ENCODE peak calls at places on chromosomes 3 and 15, in four cellular contexts. V, R, E and B are unnamed samples.

GRCh38 chr3:31522152-31522551 is 10.6 kb upstream of the STT3B start:
- DNase-seq in V (no peak), R (no peak), E (no peak), B (no peak)

GRCh38 chr3:140447136-140447535 is 230.7 kb upstream of the TRIM42 start:
- DNase-seq in V (no peak), R (no peak), E (no peak), B (no peak)

GRCh38 chr3:87135412-87135811 is 91.7 kb upstream of the CHMP2B start:
- DNase-seq in V (no peak), R (no peak), E (no peak), B (no peak)

GRCh38 chr3:38969321-38970235 is 82.2 kb downstream of the SCN11A start:
- DNase-seq in V (no peak), R (no peak), E (no peak), B (no peak)

GRCh38 chr15:44676676-44677075 is 13.2 kb upstream of the SPG11 start:
- DNase-seq in V (no peak), R (no peak), E (no peak), B (no peak)

GRCh38 chr3:141370065-141370533 is 1.8 kb downstream of the ZBTB38 start:
- DNase-seq in V (peak), R (peak), E (peak), B (peak)

GRCh38 chr3:143883151-143883550 is 34.9 kb upstream of the SLC9A9 start:
- DNase-seq in V (no peak), R (no peak), E (no peak), B (no peak)

GRCh38 chr3:10594915-10595314 is 89.5 kb upstream of the ATP2B2 start:
- DNase-seq in V (peak), R (no peak), E (peak), B (peak)

GRCh38 chr3:17979248-17979647 is 236.8 kb upstream of the TBC1D5 start:
- DNase-seq in V (no peak), R (no peak), E (no peak), B (no peak)

GRCh38 chr15:28132524-28133275 is 33.6 kb upstream of the OCA2 start:
- DNase-seq in V (no peak), R (no peak), E (no peak), B (no peak)

GRCh38 chr3:13233487-13234154 is 160.4 kb upstream of the IQSEC1 start:
- DNase-seq in V (no peak), R (peak), E (no peak), B (no peak)

GRCh38 chr3:154886437-154886836 is 193.7 kb upstream of the MME start:
- DNase-seq in V (no peak), R (peak), E (no peak), B (no peak)

GRCh38 chr15:22808240-22808639 is 21.8 kb downstream of the NIPA1 start:
- DNase-seq in V (no peak), R (no peak), E (no peak), B (no peak)

GRCh38 chr3:13575459-13576061 is 26.6 kb downstream of the FBLN2 start:
- DNase-seq in V (no peak), R (peak), E (peak), B (no peak)

GRCh38 chr3:171116802-171117395 is 90.4 kb upstream of the SLC2A2 start:
- DNase-seq in V (no peak), R (no peak), E (no peak), B (no peak)

GRCh38 chr3:61819861-61820260 is 258.5 kb downstream of the PTPRG start:
- DNase-seq in V (no peak), R (no peak), E (no peak), B (no peak)

GRCh38 chr3:29475305-29475825 is 194.5 kb downstream of the RBMS3 start:
- DNase-seq in V (no peak), R (no peak), E (no peak), B (no peak)

GRCh38 chr3:59685432-59685831 is 635.6 kb upstream of the CFAP20DC start:
- DNase-seq in V (no peak), R (no peak), E (no peak), B (no peak)

GRCh38 chr3:134445631-134446030 is 40.2 kb downstream of the ANAPC13 start:
- DNase-seq in V (no peak), R (no peak), E (no peak), B (no peak)

GRCh38 chr15:89912145-89912673 is 543 bp downstream of the ARPIN start:
- DNase-seq in V (no peak), R (peak), E (no peak), B (peak)

GRCh38 chr15:57586661-57587404 is 4.9 kb upstream of the MYZAP start:
- DNase-seq in V (no peak), R (no peak), E (no peak), B (no peak)

GRCh38 chr3:85433334-85433733 is 474.5 kb downstream of the CADM2 start:
- DNase-seq in V (no peak), R (no peak), E (no peak), B (no peak)

GRCh38 chr3:51799879-51800757 is 21.1 kb upstream of the IQCF6 start:
- DNase-seq in V (peak), R (peak), E (peak), B (no peak)

GRCh38 chr3:38586546-38587520 is 62.7 kb downstream of the SCN5A start:
- DNase-seq in V (no peak), R (no peak), E (no peak), B (no peak)

GRCh38 chr15:68314563-68314962 is 37.0 kb downstream of the FEM1B start:
- DNase-seq in V (no peak), R (peak), E (no peak), B (no peak)

GRCh38 chr3:184261270-184262165 is at the start of gene CAMK2N2:
- DNase-seq in V (no peak), R (peak), E (peak), B (peak)
- TF ChIP-seq USF1 in V (no peak), R (no peak), E (no peak), B (peak)

GRCh38 chr15:41806291-41807181 is 21.4 kb upstream of the JMJD7 start:
- DNase-seq in V (no peak), R (no peak), E (no peak), B (peak)
- TF ChIP-seq USF1 in V (no peak), R (no peak), E (no peak), B (no peak)

GRCh38 chr3:63845215-63845614 is 18.4 kb downstream of the THOC7 start:
- DNase-seq in V (no peak), R (no peak), E (no peak), B (no peak)
- TF ChIP-seq USF1 in V (no peak), R (no peak), E (no peak), B (no peak)

GRCh38 chr15:37079726-37080125 is 20.6 kb downstream of the MEIS2 start:
- DNase-seq in V (no peak), R (no peak), E (no peak), B (no peak)
- TF ChIP-seq USF1 in V (no peak), R (no peak), E (no peak), B (no peak)

GRCh38 chr3:126184465-126185000 is 4.1 kb upstream of the ALDH1L1 start:
- DNase-seq in V (no peak), R (no peak), E (no peak), B (no peak)

GRCh38 chr3:126180477-126181397 is at the start of gene ALDH1L1:
- DNase-seq in V (no peak), R (peak), E (no peak), B (peak)

GRCh38 chr3:126181398-126181725 is 976 bp upstream of the ALDH1L1 start:
- DNase-seq in V (no peak), R (no peak), E (no peak), B (no peak)

DNA sequence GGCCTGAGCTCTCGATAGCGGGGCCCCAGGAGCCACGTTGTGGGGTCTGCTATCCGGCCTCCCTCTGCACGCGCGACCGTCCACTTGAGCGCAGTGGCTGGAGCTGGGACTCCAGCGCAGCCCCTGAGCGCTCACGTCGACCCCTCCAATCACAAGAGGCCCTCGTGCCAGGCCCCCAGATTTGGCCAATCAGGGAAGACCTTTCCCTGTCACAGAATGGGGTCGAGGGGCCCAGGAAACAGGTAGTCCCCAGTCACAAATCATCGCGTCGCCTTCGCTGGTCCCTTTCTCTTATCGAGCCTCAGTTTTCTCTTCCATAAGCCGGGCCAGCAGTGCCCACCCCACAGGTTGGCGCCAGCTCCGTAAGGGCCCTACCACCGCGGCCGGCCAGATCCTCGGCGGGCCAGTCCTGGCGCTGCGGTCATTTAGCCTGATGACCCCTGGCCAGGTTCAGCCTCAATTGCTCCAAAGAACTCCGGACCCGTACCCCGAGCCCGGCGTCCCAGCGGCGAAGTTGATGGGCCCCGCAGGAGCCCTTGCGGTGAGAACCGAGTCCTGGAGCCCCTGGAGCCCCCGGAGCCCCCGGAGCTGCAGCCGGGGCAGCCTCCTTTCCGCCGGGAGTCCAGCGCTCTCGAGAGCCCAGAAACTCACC is 435 bp downstream of the ALDH1L1 start:
- DNase-seq in V (no peak), R (peak), E (no peak), B (peak)
- TF ChIP-seq USF1 in V (no peak), R (no peak), E (no peak), B (no peak)

DNA sequence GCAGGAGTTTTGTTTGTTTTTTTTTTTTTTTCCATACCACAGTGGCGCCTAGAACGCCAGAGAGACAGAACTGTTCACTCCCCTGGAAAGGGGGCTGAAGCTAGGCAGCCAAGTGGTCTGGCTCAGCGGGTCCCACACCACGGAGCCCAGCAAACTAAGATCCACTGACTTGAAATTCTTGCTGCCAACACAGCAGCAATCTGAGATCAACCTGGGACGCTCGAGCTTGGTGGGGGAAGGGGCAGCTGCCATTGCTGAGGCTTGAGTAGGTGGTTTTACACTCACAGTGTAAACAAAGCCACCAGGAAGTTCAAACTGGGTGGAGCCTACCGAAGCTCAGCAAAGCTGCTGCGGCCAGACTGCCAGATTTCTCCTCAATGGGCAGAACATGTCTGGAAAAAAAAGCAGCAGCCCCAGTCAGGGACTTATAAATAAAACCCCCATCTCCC is 29.8 kb downstream of the SPICE1 start:
- DNase-seq in V (no peak), R (no peak), E (no peak), B (peak)
- TF ChIP-seq USF1 in V (no peak), R (no peak), E (no peak), B (no peak)

GRCh38 chr15:80709542-80709941 is 14.4 kb downstream of the ABHD17C start:
- DNase-seq in V (no peak), R (no peak), E (no peak), B (no peak)

GRCh38 chr15:80710635-80711553 is 15.8 kb downstream of the ABHD17C start:
- DNase-seq in V (peak), R (no peak), E (no peak), B (no peak)

GRCh38 chr15:80706161-80706560 is 11.1 kb downstream of the ABHD17C start:
- DNase-seq in V (no peak), R (no peak), E (no peak), B (no peak)

GRCh38 chr15:80712956-80713355 is 17.8 kb downstream of the ABHD17C start:
- DNase-seq in V (no peak), R (no peak), E (no peak), B (no peak)

GRCh38 chr15:80711886-80712285 is 16.8 kb downstream of the ABHD17C start:
- DNase-seq in V (no peak), R (no peak), E (no peak), B (no peak)
- TF ChIP-seq USF1 in V (no peak), R (no peak), E (no peak), B (no peak)

GRCh38 chr15:93658026-93658790 is 569.2 kb upstream of the RGMA start:
- DNase-seq in V (no peak), R (no peak), E (no peak), B (no peak)
- TF ChIP-seq USF1 in V (no peak), R (no peak), E (no peak), B (no peak)

GRCh38 chr15:50166216-50166615 is 15.8 kb upstream of the SLC27A2 start:
- DNase-seq in V (no peak), R (no peak), E (no peak), B (no peak)
- TF ChIP-seq USF1 in V (no peak), R (no peak), E (no peak), B (no peak)